ENCODE peak calls at places on chromosomes 3 and 15, in four cellular contexts. K, A, C and B are unnamed samples.
A peak's percentile ranks its signal among the peaks of the same experiment; 100 is the strongest.

GRCh38 chr15:83746231-83746630 is 92.3 kb downstream of the ADAMTSL3 start:
- DNase-seq in K (no peak), A (no peak), C (no peak), B (no peak)

GRCh38 chr3:60048447-60048848 is 998.6 kb upstream of the CFAP20DC start:
- DNase-seq in K (no peak), A (no peak), C (no peak), B (no peak)

GRCh38 chr3:118380576-118380975 is 654.1 kb downstream of the IGSF11 start:
- DNase-seq in K (no peak), A (no peak), C (no peak), B (no peak)

GRCh38 chr15:73374599-73374998 is 5.8 kb upstream of the HCN4 start:
- DNase-seq in K (no peak), A (no peak), C (no peak), B (no peak)

GRCh38 chr3:112124901-112125607 is 8.0 kb downstream of the GCSAM start:
- DNase-seq in K (no peak), A (no peak), C (no peak), B (no peak)

GRCh38 chr3:119279101-119279554 is 15.1 kb upstream of the ARHGAP31 start:
- DNase-seq in K (no peak), A (no peak), C (no peak), B (no peak)

GRCh38 chr3:144663456-144664063 is 691.9 kb downstream of the DIPK2A start:
- DNase-seq in K (no peak), A (no peak), C (no peak), B (no peak)

GRCh38 chr3:98964784-98965183 is 63.3 kb upstream of the DCBLD2 start:
- DNase-seq in K (no peak), A (no peak), C (no peak), B (no peak)

DNA sequence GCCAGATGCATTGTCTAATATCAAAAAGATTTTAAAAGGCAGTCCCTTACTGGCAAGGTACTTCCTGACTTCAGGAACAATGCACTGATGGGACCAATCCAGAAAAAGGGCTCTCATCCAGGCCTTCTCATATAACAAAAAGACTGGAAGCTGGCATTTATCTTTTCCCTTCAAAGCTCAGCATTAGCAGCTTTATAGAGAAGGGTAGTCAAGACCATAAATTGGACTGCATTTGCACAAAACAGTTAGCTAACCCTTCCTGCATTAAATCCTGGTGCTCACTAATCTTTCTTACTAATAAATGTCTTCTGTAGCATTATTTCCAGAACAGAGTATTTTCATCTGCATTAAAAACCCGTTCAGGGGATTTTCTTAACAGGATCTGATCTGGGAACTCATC is 46.0 kb upstream of the NEK10 start:
- DNase-seq in K (no peak), A (no peak), C (no peak), B (no peak)
- TF ChIP-seq POLR2AphosphoS5 in K (no peak), A (no peak), C (no peak), B (no peak)

DNA sequence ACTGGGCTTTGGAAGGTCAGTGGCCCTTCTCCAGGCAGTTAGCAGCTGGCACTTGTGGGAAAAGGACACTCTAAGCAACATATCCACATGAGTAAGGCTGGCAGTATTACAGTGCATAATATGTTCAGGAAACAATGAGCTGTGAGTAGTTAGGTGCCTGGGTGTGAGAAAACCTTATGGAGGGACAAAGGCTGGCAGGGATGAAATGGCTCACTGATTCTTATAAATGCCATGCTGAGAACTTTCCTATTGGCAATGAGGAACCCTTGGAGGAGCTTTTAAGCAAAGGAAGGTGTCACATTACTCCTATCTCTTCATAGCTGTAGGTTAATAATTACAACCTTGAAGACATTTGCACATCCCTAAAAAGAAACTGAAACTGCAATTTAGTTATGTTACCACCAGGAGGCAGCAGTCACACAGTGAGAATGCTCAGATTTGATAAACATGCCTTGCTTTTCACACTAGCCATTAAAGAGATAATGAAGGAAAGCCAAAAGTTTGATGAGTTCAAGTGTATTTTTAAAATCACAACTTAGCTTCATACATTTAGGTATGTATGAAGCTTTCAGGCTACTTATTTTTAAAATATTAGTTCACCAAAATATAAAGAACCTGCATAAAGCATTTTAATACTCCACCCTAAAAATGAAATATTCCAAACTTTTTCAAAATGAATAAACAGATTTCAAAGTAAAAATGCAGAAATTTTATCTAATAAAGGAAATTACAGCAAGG is 136.6 kb upstream of the SLC2A2 start:
- DNase-seq in K (peak; percentile 56), A (no peak), C (no peak), B (peak; percentile 17)
- TF ChIP-seq SPI1 in K (no peak), A (no peak), C (no peak), B (no peak)

DNA sequence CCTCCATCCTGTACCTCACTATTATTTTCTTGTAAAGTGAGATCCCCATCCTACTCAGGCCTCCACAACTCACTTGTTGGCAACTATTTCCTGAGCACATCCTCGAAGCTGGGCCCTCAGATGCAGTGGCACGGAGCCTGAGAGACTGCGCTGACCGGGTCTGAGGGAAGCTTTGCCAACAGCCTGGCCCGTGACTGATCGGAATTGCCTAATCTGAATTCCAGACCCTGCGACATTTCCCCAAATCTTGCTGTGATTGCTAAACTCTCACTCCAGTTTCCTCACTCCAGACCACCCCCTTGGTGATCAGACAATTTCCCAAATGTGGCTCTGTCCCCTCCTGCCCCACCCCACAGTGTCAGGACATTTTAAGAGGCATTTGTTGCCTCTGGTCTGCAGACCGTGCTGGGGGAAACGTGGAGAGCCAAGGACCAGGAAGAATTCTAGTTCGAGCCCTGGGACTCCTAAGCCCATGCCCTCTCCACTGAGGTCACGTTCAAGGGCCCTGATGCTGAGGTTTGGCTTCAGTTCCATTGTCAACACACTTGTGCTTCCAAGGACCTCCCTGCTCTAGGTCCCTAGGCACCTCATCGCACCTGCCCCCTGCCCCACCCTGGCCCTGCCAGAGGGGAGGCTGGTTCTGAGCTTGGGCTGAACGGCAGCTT is 22.8 kb downstream of the KLHL25 start:
- DNase-seq in K (no peak), A (no peak), C (no peak), B (no peak)
- TF ChIP-seq POLR2AphosphoS5 in K (no peak), A (no peak), C (no peak), B (no peak)

DNA sequence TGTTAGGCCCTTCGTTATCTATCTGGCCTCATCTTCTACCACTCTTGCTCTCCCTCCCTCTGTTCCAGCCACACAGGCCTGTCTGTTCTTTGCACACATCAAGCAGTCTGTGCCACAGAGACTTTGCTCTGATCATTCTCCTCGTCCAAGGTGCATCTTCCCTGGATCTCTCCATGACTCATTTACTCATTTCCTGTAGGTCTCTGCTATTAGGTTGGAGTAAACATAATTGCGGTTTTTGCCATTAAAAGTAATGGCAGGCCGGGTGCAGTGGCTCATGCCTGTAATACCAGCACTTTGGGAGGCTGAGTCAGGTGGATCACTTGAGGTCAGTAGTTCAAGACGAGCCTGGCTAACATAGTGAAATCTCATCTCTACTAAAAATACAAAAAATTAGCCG is 9.5 kb upstream of the C3orf49 start:
- DNase-seq in K (no peak), A (no peak), C (no peak), B (no peak)
- TF ChIP-seq SPI1 in K (no peak), A (no peak), C (no peak), B (no peak)

GRCh38 chr15:34682673-34683072 is 72.1 kb downstream of the GJD2 start:
- DNase-seq in K (no peak), A (no peak), C (no peak), B (no peak)
- TF ChIP-seq POLR2AphosphoS5 in K (no peak), A (no peak), C (no peak), B (no peak)

GRCh38 chr15:74402873-74403589 is 30.7 kb downstream of the SEMA7A start:
- DNase-seq in K (no peak), A (peak; percentile 74), C (peak; percentile 82), B (no peak)
- TF ChIP-seq SPI1 in K (no peak), A (peak; percentile 28), C (peak; percentile 65), B (peak; percentile 63)

GRCh38 chr3:40720863-40721262 is 196.1 kb downstream of the ZNF621 start:
- DNase-seq in K (no peak), A (no peak), C (no peak), B (no peak)

GRCh38 chr3:40720351-40720750 is 195.6 kb downstream of the ZNF621 start:
- DNase-seq in K (no peak), A (no peak), C (no peak), B (no peak)

GRCh38 chr3:40725026-40725425 is 200.3 kb downstream of the ZNF621 start:
- DNase-seq in K (no peak), A (no peak), C (no peak), B (no peak)

GRCh38 chr3:40719660-40720287 is 195.0 kb downstream of the ZNF621 start:
- DNase-seq in K (peak; percentile 71), A (no peak), C (no peak), B (no peak)

DNA sequence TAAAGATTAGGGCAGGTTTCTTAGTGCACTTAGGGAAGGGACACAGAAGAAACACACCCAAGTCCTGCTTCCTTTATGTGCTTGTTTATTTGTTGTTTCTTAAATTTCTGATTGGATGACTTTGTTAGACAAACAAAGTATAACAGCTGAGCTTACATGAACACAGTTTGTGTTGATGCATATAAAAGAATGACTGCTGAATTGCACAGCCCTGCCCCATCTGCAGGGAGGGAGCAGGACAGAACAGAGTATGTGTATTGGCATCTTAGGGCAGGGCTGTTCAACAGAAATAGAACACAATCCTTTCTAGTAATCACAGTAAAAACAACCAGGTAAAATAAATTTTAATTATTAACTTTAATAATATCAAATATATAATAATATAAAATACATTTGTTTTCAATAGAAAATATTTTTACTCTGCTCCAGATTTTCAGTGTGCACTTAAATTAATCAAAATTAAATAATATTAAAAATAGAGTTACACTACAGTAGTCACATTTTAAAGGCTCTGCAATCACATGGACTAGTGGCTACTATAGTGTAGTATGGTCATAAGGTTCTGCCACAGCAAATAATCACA is 198.4 kb downstream of the ZNF621 start:
- DNase-seq in K (no peak), A (no peak), C (no peak), B (no peak)
- TF ChIP-seq POLR2AphosphoS5 in K (no peak), A (no peak), C (no peak), B (no peak)

GRCh38 chr15:91891788-91892187 is 38.3 kb downstream of the SLCO3A1 start:
- DNase-seq in K (no peak), A (no peak), C (no peak), B (no peak)
- TF ChIP-seq SPI1 in K (no peak), A (no peak), C (no peak), B (no peak)

DNA sequence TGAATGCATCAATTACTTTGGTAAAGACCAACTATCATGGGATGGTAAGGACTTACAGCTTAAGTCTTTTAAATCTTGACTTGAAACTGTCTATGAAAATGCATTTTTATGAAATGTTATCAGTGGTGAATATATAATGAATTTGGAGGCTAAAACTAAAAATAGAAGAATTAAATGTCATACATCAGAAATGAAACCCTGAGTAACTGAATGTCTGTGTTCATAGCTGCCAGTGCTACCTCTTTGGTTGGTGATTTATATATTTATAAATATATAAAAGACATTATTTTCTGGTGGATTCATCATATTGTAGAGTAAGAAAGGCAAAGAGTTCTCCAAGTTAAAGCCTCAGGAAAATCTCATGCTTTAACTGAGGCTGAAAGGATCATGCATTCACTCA is 12.2 kb downstream of the SLC12A6 start:
- DNase-seq in K (no peak), A (no peak), C (no peak), B (no peak)
- TF ChIP-seq POLR2AphosphoS5 in K (no peak), A (no peak), C (no peak), B (no peak)